ENCODE peak calls at places on chromosomes 5 and 9, in eight cellular contexts. Z, V, M, A, E, R, J and K are unnamed samples.

GRCh38 chr5:21613971-21614488 is 1239.1 kb downstream of the CDH12 start:
- DNase-seq in E (no peak), V (no peak), M (no peak), Z (peak), A (no peak), J (no peak), R (no peak), K (no peak)

GRCh38 chr5:35244171-35244570 is 13.9 kb upstream of the PRLR start:
- DNase-seq in J (no peak), Z (no peak), M (no peak), A (no peak), E (no peak), R (no peak), V (no peak), K (no peak)

GRCh38 chr5:71905804-71906711 is 187.0 kb downstream of the CARTPT start:
- DNase-seq in A (no peak), M (peak), Z (no peak), R (peak), V (no peak), E (no peak), J (no peak), K (peak)

GRCh38 chr9:14652729-14653377 is 40.4 kb downstream of the ZDHHC21 start:
- DNase-seq in R (no peak), Z (peak), A (no peak), E (no peak), J (no peak), V (no peak), M (no peak), K (peak)

GRCh38 chr9:95508968-95509850 is 7.6 kb downstream of the PTCH1 start:
- DNase-seq in R (peak), J (peak), V (peak), E (peak), Z (peak), M (peak), A (no peak), K (peak)

GRCh38 chr5:20619606-20620005 is 631.6 kb upstream of the CDH18 start:
- DNase-seq in V (no peak), E (no peak), Z (no peak), M (no peak), A (no peak), R (no peak), J (no peak), K (no peak)

GRCh38 chr9:22005083-22005699 is 3.9 kb downstream of the CDKN2B start:
- DNase-seq in R (no peak), A (no peak), Z (no peak), M (no peak), J (no peak), E (no peak), V (no peak), K (peak)

GRCh38 chr5:27906911-27907590 is 868.7 kb upstream of the CDH9 start:
- DNase-seq in Z (peak), V (no peak), J (no peak), A (no peak), E (no peak), M (no peak), R (no peak), K (no peak)

GRCh38 chr9:101399641-101399965 is 952 bp downstream of the ZNF189 start:
- DNase-seq in E (no peak), Z (no peak), V (no peak), M (no peak), A (no peak), J (no peak), R (no peak), K (no peak)

GRCh38 chr5:80711938-80712337 is 57.2 kb upstream of the DHFR start:
- DNase-seq in R (no peak), V (no peak), A (no peak), J (no peak), Z (peak), E (no peak), M (no peak), K (peak)

GRCh38 chr5:130198927-130199326 is 294.7 kb downstream of the CHSY3 start:
- DNase-seq in E (no peak), J (no peak), V (no peak), R (no peak), M (no peak), Z (peak), A (no peak), K (peak)

GRCh38 chr9:100427366-100428263 is 672 bp downstream of the MSANTD3 start:
- DNase-seq in E (peak), J (peak), Z (peak), A (no peak), V (peak), R (peak), M (peak), K (peak)

GRCh38 chr9:123251741-123252140 is 16.6 kb downstream of the STRBP start:
- DNase-seq in M (no peak), A (no peak), Z (no peak), E (no peak), R (no peak), J (no peak), V (no peak), K (no peak)

GRCh38 chr5:76608833-76609232 is 14.4 kb downstream of the F2RL2 start:
- DNase-seq in V (no peak), Z (no peak), M (no peak), A (no peak), E (no peak), R (no peak), J (no peak), K (peak)

GRCh38 chr9:117411547-117411946 is 3.3 kb downstream of the ASTN2 start:
- DNase-seq in R (no peak), Z (peak), M (peak), J (peak), E (no peak), V (no peak), A (no peak), K (peak)

GRCh38 chr9:131755541-131756198 is 15.8 kb upstream of the RAPGEF1 start:
- DNase-seq in Z (peak), J (peak), M (peak), A (no peak), V (peak), E (peak), R (peak), K (peak)

GRCh38 chr9:89654025-89654662 is 49.3 kb downstream of the GADD45G start:
- DNase-seq in E (no peak), J (peak), V (no peak), R (no peak), A (no peak), M (no peak), Z (no peak), K (no peak)

GRCh38 chr9:6780690-6781089 is 22.9 kb downstream of the KDM4C start:
- DNase-seq in V (no peak), J (no peak), Z (no peak), E (no peak), M (no peak), R (no peak), A (no peak), K (peak)

GRCh38 chr5:17379188-17379951 is 118.7 kb upstream of the TAF11L2 start:
- DNase-seq in M (no peak), J (no peak), R (no peak), Z (peak), A (no peak), V (no peak), E (no peak), K (peak)

GRCh38 chr5:154541553-154541952 is 63.5 kb upstream of the HAND1 start:
- DNase-seq in E (no peak), Z (peak), M (no peak), A (no peak), J (peak), V (no peak), R (no peak), K (no peak)

GRCh38 chr5:171630047-171630669 is 155.5 kb upstream of the SMIM23 start:
- DNase-seq in Z (peak), E (peak), J (peak), V (peak), R (peak), M (peak), A (no peak), K (peak)

GRCh38 chr5:173542159-173542558 is 74.3 kb downstream of the BOD1 start:
- DNase-seq in Z (no peak), V (no peak), R (no peak), E (no peak), A (no peak), M (no peak), J (no peak), K (no peak)

GRCh38 chr9:801399-802071 is 40.0 kb upstream of the DMRT1 start:
- DNase-seq in M (no peak), J (peak), Z (no peak), A (no peak), E (no peak), V (no peak), R (no peak), K (peak)

GRCh38 chr5:115151208-115151805 is 18.4 kb downstream of the TRIM36 start:
- DNase-seq in R (no peak), V (no peak), Z (no peak), E (no peak), A (no peak), M (no peak), J (no peak), K (no peak)

GRCh38 chr5:107885601-107886000 is 214.9 kb upstream of the EFNA5 start:
- DNase-seq in V (no peak), J (no peak), A (no peak), E (no peak), R (no peak), M (no peak), Z (no peak), K (no peak)

GRCh38 chr9:113952651-113953050 is 76.5 kb downstream of the ZNF618 start:
- DNase-seq in R (no peak), A (no peak), Z (no peak), M (no peak), V (no peak), J (no peak), E (no peak), K (no peak)

GRCh38 chr9:94971378-94972131 is 245.1 kb downstream of the AOPEP start:
- DNase-seq in J (no peak), E (no peak), A (no peak), Z (no peak), V (no peak), R (no peak), M (no peak), K (peak)

GRCh38 chr5:148769941-148770340 is 56.5 kb upstream of the ADRB2 start:
- DNase-seq in M (no peak), J (no peak), Z (peak), E (no peak), V (no peak), R (no peak), A (no peak), K (no peak)

GRCh38 chr9:115444941-115445340 is 327.0 kb upstream of the TNC start:
- DNase-seq in V (no peak), R (no peak), A (no peak), M (no peak), J (no peak), Z (no peak), E (no peak), K (peak)

GRCh38 chr5:14552017-14552416 is 29.6 kb upstream of the OTULINL start:
- DNase-seq in V (no peak), Z (no peak), R (no peak), A (no peak), E (peak), J (no peak), M (no peak), K (no peak)

GRCh38 chr9:29449294-29449693 is 1876.0 kb upstream of the C9orf72 start:
- DNase-seq in E (no peak), V (no peak), A (no peak), R (no peak), M (no peak), Z (peak), J (no peak), K (no peak)

GRCh38 chr5:140113180-140113698 is 670 bp upstream of the PURA start:
- DNase-seq in V (peak), R (peak), J (peak), Z (no peak), E (no peak), A (no peak), M (no peak), K (no peak)

GRCh38 chr5:176693477-176693851 is 46.2 kb downstream of the TSPAN17 start:
- DNase-seq in M (no peak), Z (no peak), J (no peak), V (no peak), R (no peak), A (no peak), E (no peak), K (no peak)

GRCh38 chr5:142716963-142717362 is 31.1 kb upstream of the FGF1 start:
- DNase-seq in V (peak), J (peak), Z (peak), R (peak), E (peak), M (peak), A (no peak), K (peak)

GRCh38 chr5:138752341-138752950 is 779 bp upstream of the CTNNA1 start:
- DNase-seq in M (peak), R (peak), A (no peak), Z (peak), V (no peak), E (peak), J (peak), K (peak)

GRCh38 chr5:36728697-36729543 is 122.5 kb downstream of the SLC1A3 start:
- DNase-seq in V (no peak), Z (peak), A (no peak), E (no peak), R (peak), M (peak), J (no peak), K (peak)

GRCh38 chr5:126865299-126865698 is 88.4 kb downstream of the LMNB1 start:
- DNase-seq in Z (peak), V (no peak), M (no peak), A (peak), J (no peak), R (no peak), E (no peak), K (peak)

GRCh38 chr9:134053401-134053871 is 14.4 kb downstream of the BRD3 start:
- DNase-seq in Z (no peak), A (no peak), E (no peak), R (no peak), M (no peak), V (no peak), J (peak), K (no peak)

DNA sequence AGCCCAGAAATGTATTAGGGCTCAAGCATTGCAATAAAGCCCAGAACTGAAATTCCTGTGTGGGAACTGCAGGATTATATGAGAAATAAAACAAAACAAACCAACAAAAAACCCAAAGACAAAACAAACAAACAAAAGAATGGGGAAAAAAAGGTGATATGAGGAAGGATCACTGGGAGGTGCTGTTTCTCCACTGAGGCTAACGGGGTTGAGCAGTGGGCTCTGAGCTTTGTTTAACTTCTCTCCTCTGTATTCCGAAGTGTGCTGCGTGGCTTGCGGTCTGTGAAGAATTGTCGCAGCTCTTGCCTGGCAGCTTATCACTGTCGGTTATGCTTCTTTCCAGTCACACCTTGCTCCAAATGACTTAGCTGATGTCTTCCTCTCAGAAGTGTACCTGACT is 106.3 kb downstream of the TENT4A start:
- DNase-seq in Z (no peak), V (no peak), M (no peak), J (no peak), E (no peak), A (no peak), R (no peak), K (no peak)
- TF ChIP-seq CTCF in Z (no peak), V (no peak), M (no peak), J (no peak), E (no peak), A (no peak), R (no peak), K (no peak)

DNA sequence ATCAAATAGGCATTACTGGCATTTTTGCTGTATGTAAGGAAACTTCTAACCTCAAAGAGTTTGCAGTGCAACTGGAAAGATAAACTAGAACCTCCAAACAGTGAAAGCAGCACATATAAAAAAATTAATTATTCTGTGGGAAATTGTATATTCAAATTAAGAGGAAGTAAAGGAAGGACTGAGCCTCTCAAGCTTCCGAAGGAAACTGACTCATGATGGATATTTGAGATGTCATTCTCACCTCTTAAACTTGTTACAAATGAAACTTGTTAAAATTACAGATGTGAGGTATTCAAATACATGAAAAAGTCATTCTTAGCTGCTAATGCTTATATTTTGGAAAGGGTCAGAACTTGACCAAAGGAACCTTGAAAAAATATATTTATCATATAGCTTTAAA is 538.7 kb downstream of the PDE4D start:
- DNase-seq in A (no peak), V (no peak), Z (no peak), R (no peak), J (no peak), M (no peak), E (no peak), K (no peak)
- H3K4me3 ChIP-seq in A (no peak), V (peak), Z (no peak), R (peak), J (no peak), M (no peak), E (no peak), K (no peak)

DNA sequence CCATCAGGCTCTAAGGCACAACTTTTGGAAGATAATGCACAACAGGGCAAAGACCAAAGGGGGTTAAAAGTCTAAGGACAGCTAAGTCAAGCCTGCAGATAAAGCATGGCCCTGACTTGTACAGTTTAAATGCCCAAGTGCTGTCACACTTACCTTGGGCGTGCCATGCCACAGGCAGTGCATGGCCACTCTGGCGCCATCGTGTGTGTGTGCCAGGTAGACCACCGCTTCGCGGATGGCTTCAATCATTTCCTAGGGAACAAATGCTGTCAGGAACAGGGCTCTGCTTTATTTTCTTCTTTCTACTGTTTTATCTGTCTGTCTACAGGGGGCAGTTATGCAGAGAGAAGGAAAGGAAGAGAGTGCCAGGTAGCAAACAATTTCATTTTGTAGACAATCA is 19.3 kb downstream of the PUM3 start:
- DNase-seq in Z (no peak), M (no peak), E (no peak), V (no peak), A (no peak), J (no peak), R (no peak), K (no peak)
- TF ChIP-seq CTCF in Z (no peak), M (no peak), E (no peak), V (peak), A (peak), J (no peak), R (no peak), K (peak)

GRCh38 chr5:119301210-119301609 is 54.6 kb upstream of the TNFAIP8 start:
- DNase-seq in Z (no peak), J (no peak), R (no peak), A (no peak), E (no peak), V (no peak), M (no peak), K (no peak)

GRCh38 chr5:119304439-119304838 is 51.4 kb upstream of the TNFAIP8 start:
- DNase-seq in R (no peak), A (no peak), M (no peak), V (no peak), E (no peak), J (no peak), Z (no peak), K (no peak)

GRCh38 chr5:119301947-119302346 is 53.9 kb upstream of the TNFAIP8 start:
- DNase-seq in A (no peak), J (no peak), M (no peak), E (no peak), R (no peak), V (no peak), Z (peak), K (no peak)

GRCh38 chr5:119302449-119302848 is 53.4 kb upstream of the TNFAIP8 start:
- DNase-seq in J (no peak), Z (no peak), M (no peak), A (no peak), V (no peak), E (no peak), R (no peak), K (no peak)

DNA sequence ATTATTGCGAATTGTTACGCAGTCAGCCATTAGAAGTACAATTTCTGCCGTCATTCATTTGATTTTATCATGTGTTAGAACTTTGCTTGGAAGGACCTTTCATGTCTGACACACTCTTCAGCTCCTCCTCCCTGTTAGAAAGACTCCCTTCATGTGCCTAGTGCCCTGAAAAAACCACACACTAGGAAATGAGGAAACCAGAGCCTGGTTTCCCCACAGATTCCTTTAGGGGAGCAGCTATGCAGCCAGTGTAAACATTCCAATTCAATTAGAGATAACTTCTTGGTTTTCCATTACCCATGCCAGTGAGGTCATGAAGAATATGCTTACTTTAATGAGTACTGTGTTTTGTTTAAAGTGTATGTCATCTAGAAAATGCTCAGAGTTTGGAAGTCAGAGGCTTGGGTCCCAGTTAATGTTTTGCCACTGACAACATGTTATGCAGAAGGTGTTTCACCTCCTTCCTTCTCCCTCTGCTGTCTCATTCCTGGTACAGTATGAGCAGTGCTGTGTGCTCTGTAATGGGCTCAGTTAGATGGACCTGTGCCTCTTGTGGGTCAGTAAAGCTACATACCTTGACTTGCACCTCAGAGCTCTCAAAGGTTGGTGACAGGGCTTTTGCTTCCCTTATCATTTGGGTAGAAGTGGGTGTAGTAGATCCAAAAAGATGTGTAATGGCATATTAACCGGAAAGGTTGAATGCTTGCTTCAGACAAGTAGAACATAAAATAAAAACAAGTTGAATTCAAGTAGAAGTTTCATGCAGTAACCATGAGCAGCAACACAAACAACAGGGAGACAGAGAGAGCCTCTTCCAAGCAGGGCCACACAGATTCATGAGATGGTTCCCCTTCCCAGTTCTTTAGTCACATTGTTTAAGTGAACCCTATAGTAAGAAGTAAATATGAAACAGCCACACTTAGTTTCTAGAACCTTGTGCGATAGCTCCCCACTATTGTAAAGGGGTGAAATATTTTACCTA is 52.6 kb upstream of the TNFAIP8 start:
- DNase-seq in M (no peak), A (peak), J (no peak), Z (peak), E (no peak), V (no peak), R (no peak), K (peak)
- H3K4me3 ChIP-seq in M (no peak), A (no peak), J (no peak), Z (peak), E (no peak), V (no peak), R (no peak), K (no peak)

DNA sequence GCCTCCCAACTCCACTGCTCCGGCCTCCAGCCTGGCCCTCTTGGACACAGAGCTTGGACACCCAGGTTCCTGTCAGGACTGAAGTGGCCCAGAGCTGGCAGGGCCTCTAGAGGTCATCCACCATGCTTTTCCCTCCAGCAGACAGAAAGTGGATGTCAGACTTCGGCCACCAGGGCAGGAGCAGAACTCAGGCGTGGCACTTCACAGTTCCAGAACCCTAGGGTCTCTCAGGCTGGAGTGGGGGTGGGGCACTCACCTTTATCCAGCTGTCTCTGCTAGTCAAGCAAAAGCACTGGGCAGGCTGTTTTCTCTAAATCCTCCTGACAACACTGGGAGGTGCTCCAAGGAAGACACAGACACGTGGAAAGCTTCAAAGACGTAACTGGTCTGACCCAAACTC is 35.6 kb upstream of the N4BP3 start:
- DNase-seq in M (no peak), E (no peak), Z (no peak), J (no peak), A (no peak), V (no peak), R (no peak), K (no peak)
- TF ChIP-seq CTCF in M (no peak), E (no peak), Z (no peak), J (no peak), A (no peak), V (no peak), R (no peak), K (no peak)

GRCh38 chr5:174723979-174724483 is 351 bp upstream of the MSX2 start:
- DNase-seq in Z (peak), R (no peak), A (no peak), M (no peak), J (no peak), V (no peak), E (no peak), K (no peak)
- H3K4me3 ChIP-seq in Z (peak), R (peak), A (peak), M (peak), J (peak), V (peak), E (peak), K (peak)